ENCODE peak calls at places on chromosomes 2 and 18, in four cellular contexts. One of them, this sample, is unnamed.
A peak's percentile ranks its signal among the peaks of the same experiment; 100 is the strongest.

GRCh38 chr18:43651067-43651466 is 373.8 kb upstream of the SYT4 start:
- DNase-seq in erythroblast: no peak
- DNase-seq in heart left ventricle: no peak
- DNase-seq in transverse colon: no peak
- DNase-seq in this sample: no peak

GRCh38 chr2:46601328-46601963 is 122.1 kb downstream of the TMEM247 start:
- DNase-seq in transverse colon: no peak
- DNase-seq in heart left ventricle: no peak
- DNase-seq in erythroblast: no peak
- DNase-seq in this sample: no peak

GRCh38 chr2:97644023-97644717 is 1.7 kb upstream of the COX5B start:
- DNase-seq in heart left ventricle: no peak
- DNase-seq in transverse colon: no peak
- DNase-seq in erythroblast: no peak
- DNase-seq in this sample: no peak

GRCh38 chr2:190682168-190682567 is 33.3 kb downstream of the NAB1 start:
- DNase-seq in transverse colon: no peak
- DNase-seq in erythroblast: no peak
- DNase-seq in heart left ventricle: no peak
- DNase-seq in this sample: no peak

GRCh38 chr2:195480121-195480520 is 176.9 kb upstream of the SLC39A10 start:
- DNase-seq in erythroblast: no peak
- DNase-seq in heart left ventricle: no peak
- DNase-seq in transverse colon: no peak
- DNase-seq in this sample: no peak

GRCh38 chr2:43221660-43222471 is 4.5 kb downstream of the ZFP36L2 start:
- DNase-seq in erythroblast: peak; percentile 88
- DNase-seq in transverse colon: peak; percentile 90
- DNase-seq in heart left ventricle: peak; percentile 91
- DNase-seq in this sample: peak; percentile 89

GRCh38 chr2:443754-444153 is 155.9 kb upstream of the ALKAL2 start:
- DNase-seq in heart left ventricle: no peak
- DNase-seq in erythroblast: no peak
- DNase-seq in transverse colon: no peak
- DNase-seq in this sample: no peak

GRCh38 chr2:31247671-31248070 is 13.7 kb downstream of the EHD3 start:
- DNase-seq in erythroblast: no peak
- DNase-seq in heart left ventricle: no peak
- DNase-seq in transverse colon: no peak
- DNase-seq in this sample: no peak

GRCh38 chr2:159797468-159798375 is at the start of gene CD302:
- DNase-seq in transverse colon: peak; percentile 65
- DNase-seq in heart left ventricle: peak; percentile 90
- DNase-seq in erythroblast: peak; percentile 67
- DNase-seq in this sample: peak; percentile 62

GRCh38 chr2:213848631-213849030 is 562.2 kb upstream of the VWC2L start:
- DNase-seq in heart left ventricle: no peak
- DNase-seq in erythroblast: no peak
- DNase-seq in transverse colon: no peak
- DNase-seq in this sample: no peak

GRCh38 chr2:196274387-196274809 is 103.0 kb upstream of the STK17B start:
- DNase-seq in heart left ventricle: no peak
- DNase-seq in transverse colon: peak; percentile 36
- DNase-seq in erythroblast: no peak
- DNase-seq in this sample: no peak

GRCh38 chr2:177599072-177599688 is 206.6 kb downstream of the AGPS start:
- DNase-seq in erythroblast: no peak
- DNase-seq in heart left ventricle: no peak
- DNase-seq in transverse colon: no peak
- DNase-seq in this sample: no peak

GRCh38 chr2:11532434-11533055 is 1.3 kb upstream of the GREB1 start:
- DNase-seq in heart left ventricle: no peak
- DNase-seq in erythroblast: no peak
- DNase-seq in transverse colon: no peak
- DNase-seq in this sample: no peak

GRCh38 chr2:120892967-120893667 is 157.4 kb downstream of the GLI2 start:
- DNase-seq in heart left ventricle: no peak
- DNase-seq in transverse colon: no peak
- DNase-seq in erythroblast: no peak
- DNase-seq in this sample: no peak

GRCh38 chr18:59354731-59355130 is 4.3 kb downstream of the LMAN1 start:
- DNase-seq in erythroblast: no peak
- DNase-seq in heart left ventricle: no peak
- DNase-seq in transverse colon: no peak
- DNase-seq in this sample: no peak

GRCh38 chr2:47313141-47313691 is 89.7 kb upstream of the MSH2 start:
- DNase-seq in erythroblast: no peak
- DNase-seq in heart left ventricle: no peak
- DNase-seq in transverse colon: peak; percentile 73
- DNase-seq in this sample: no peak

GRCh38 chr18:79678665-79679551 is 695 bp upstream of the CTDP1 start:
- DNase-seq in transverse colon: peak; percentile 99
- DNase-seq in erythroblast: peak; percentile 100
- DNase-seq in heart left ventricle: peak; percentile 99
- DNase-seq in this sample: peak; percentile 96

GRCh38 chr18:79677840-79678239 is 1.8 kb upstream of the CTDP1 start:
- DNase-seq in transverse colon: no peak
- DNase-seq in heart left ventricle: no peak
- DNase-seq in erythroblast: no peak
- DNase-seq in this sample: no peak

GRCh38 chr18:79680891-79681339 is 1.3 kb downstream of the CTDP1 start:
- DNase-seq in erythroblast: no peak
- DNase-seq in heart left ventricle: no peak
- DNase-seq in transverse colon: peak; percentile 23
- DNase-seq in this sample: no peak

GRCh38 chr18:79680100-79680879 is 687 bp downstream of the CTDP1 start:
- DNase-seq in transverse colon: peak; percentile 61
- DNase-seq in erythroblast: peak; percentile 86
- DNase-seq in heart left ventricle: peak; percentile 71
- DNase-seq in this sample: peak; percentile 36

DNA sequence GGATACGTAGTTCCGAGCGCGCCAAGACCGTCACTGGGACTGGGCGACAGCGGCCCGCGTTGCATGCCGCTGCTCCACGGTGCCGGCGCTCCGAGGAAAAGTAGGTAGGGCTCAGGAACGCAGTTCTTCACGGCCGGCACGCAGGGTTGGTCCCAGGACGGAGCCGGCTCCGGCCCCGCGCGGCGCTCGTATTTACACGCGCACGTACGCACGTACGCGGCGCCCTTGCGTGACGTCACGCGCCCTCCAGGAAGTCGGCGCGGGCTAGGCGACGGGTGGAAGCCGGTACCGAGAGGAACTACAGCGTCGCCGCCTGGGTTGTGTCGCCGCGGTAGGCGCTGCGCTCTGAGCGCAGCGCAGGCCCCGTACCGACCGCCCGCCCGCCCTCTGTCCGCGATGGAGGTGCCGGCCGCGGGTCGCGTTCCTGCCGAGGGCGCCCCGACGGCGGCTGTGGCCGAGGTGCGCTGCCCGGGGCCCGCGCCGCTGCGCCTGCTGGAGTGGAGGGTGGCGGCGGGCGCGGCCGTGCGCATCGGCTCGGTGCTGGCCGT is at the start of gene CTDP1:
- DNase-seq in heart left ventricle: peak; percentile 95
- DNase-seq in transverse colon: peak; percentile 91
- DNase-seq in erythroblast: peak; percentile 99
- DNase-seq in this sample: peak; percentile 89
- TF ChIP-seq POLR2A in heart left ventricle: no peak
- TF ChIP-seq POLR2A in transverse colon: peak; percentile 78
- TF ChIP-seq POLR2A in erythroblast: peak; percentile 36
- TF ChIP-seq POLR2A in this sample: no peak

GRCh38 chr2:28389399-28390240 is 3.0 kb upstream of the FOSL2 start:
- DNase-seq in erythroblast: no peak
- DNase-seq in transverse colon: no peak
- DNase-seq in heart left ventricle: no peak
- DNase-seq in this sample: no peak

GRCh38 chr2:28391564-28392296 is 928 bp upstream of the FOSL2 start:
- DNase-seq in heart left ventricle: peak; percentile 95
- DNase-seq in transverse colon: peak; percentile 98
- DNase-seq in erythroblast: peak; percentile 81
- DNase-seq in this sample: peak; percentile 94

GRCh38 chr2:28390857-28391563 is 1.6 kb upstream of the FOSL2 start:
- DNase-seq in transverse colon: peak; percentile 88
- DNase-seq in heart left ventricle: peak; percentile 92
- DNase-seq in erythroblast: peak; percentile 59
- DNase-seq in this sample: peak; percentile 82

GRCh38 chr2:28392297-28393114 is at the start of gene FOSL2:
- DNase-seq in transverse colon: peak; percentile 97
- DNase-seq in erythroblast: peak; percentile 94
- DNase-seq in heart left ventricle: peak; percentile 97
- DNase-seq in this sample: peak; percentile 93

DNA sequence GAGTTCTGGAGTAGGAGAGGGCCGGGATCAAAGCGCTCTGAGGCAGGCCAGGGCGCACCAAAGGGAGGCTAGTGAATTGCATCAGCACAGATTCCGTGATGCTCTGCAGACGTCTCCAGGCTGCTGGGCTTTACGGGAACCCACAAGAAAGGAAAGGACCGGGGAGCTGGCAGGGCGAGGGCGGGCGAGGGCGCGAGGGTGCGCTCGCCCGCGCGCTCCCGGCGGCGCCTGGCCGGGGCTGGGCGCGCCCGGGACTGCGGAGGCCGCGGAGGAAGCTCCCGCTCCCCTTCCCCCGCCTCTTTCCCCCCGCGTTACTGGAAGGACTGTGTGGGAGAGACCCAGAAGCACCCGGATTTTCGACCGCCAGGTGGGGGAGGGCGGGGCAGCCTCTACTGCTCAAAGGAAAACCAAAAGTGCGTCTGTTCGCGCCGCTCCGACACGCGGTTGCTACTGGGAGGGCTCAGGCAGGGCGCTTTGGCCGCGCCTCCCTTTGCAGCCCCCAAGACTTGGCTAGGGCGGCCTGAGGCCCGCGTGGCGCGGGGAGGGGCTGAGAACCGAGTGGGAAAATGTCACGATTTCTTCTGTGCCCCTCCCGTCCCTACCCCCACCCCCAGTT is 2.3 kb upstream of the FOSL2 start:
- DNase-seq in heart left ventricle: peak; percentile 91
- DNase-seq in transverse colon: peak; percentile 90
- DNase-seq in erythroblast: peak; percentile 67
- DNase-seq in this sample: peak; percentile 81
- TF ChIP-seq POLR2A in heart left ventricle: peak; percentile 39
- TF ChIP-seq POLR2A in transverse colon: no peak
- TF ChIP-seq POLR2A in erythroblast: peak; percentile 64
- TF ChIP-seq POLR2A in this sample: peak; percentile 67

DNA sequence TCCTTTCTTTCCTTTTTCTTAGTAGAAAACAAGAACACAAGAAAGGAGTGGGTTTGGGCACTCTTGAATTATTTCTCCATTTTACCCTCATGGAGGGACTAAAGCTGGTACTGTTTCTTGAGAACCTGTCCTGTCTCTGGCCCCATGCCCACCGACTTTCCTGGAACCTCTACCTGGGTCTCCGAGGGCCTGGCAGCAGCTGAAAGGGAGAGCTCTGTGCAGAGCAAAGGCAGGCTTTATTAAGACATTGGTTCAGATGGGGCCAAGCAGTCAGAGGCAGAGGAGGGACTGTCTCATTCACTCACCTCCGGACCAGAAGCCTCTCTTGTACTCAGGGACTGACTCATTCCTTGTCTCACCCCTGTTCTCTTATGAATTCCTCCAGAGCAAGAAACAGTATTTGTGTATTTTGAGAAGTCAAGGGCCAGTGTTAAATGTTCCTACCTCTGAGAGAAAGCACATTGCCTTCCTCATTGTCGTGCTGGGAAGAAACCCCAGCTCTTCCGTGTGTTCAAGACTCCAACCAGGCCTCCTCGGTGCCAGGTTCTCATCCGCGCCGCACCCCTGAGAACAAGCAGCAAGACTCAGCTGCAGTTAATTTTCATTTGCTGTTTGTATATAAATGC is 201.9 kb upstream of the NT5C1B start:
- DNase-seq in transverse colon: no peak
- DNase-seq in erythroblast: no peak
- DNase-seq in heart left ventricle: no peak
- DNase-seq in this sample: no peak
- TF ChIP-seq POLR2A in transverse colon: no peak
- TF ChIP-seq POLR2A in erythroblast: no peak
- TF ChIP-seq POLR2A in heart left ventricle: no peak
- TF ChIP-seq POLR2A in this sample: no peak

GRCh38 chr2:126656311-126657145 is 570 bp downstream of the GYPC start:
- DNase-seq in heart left ventricle: peak; percentile 84
- DNase-seq in transverse colon: peak; percentile 35
- DNase-seq in erythroblast: peak; percentile 66
- DNase-seq in this sample: peak; percentile 17
- TF ChIP-seq POLR2A in heart left ventricle: no peak
- TF ChIP-seq POLR2A in transverse colon: peak; percentile 3
- TF ChIP-seq POLR2A in erythroblast: peak; percentile 32
- TF ChIP-seq POLR2A in this sample: no peak

GRCh38 chr2:223957092-223957851 is at the start of gene MRPL44:
- DNase-seq in erythroblast: peak; percentile 95
- DNase-seq in heart left ventricle: peak; percentile 99
- DNase-seq in transverse colon: peak; percentile 98
- DNase-seq in this sample: peak; percentile 97
- TF ChIP-seq POLR2A in erythroblast: peak; percentile 83
- TF ChIP-seq POLR2A in heart left ventricle: peak; percentile 73
- TF ChIP-seq POLR2A in transverse colon: peak; percentile 54
- TF ChIP-seq POLR2A in this sample: peak; percentile 21

GRCh38 chr2:86295071-86295470 is 42.4 kb downstream of the REEP1 start:
- DNase-seq in transverse colon: peak; percentile 72
- DNase-seq in heart left ventricle: no peak
- DNase-seq in erythroblast: no peak
- DNase-seq in this sample: no peak

GRCh38 chr2:86290596-86291327 is 46.7 kb downstream of the REEP1 start:
- DNase-seq in transverse colon: no peak
- DNase-seq in heart left ventricle: no peak
- DNase-seq in erythroblast: no peak
- DNase-seq in this sample: no peak

GRCh38 chr2:86291328-86291662 is 46.1 kb downstream of the REEP1 start:
- DNase-seq in erythroblast: no peak
- DNase-seq in heart left ventricle: no peak
- DNase-seq in transverse colon: no peak
- DNase-seq in this sample: no peak

GRCh38 chr2:86292571-86293515 is 44.6 kb downstream of the REEP1 start:
- DNase-seq in heart left ventricle: no peak
- DNase-seq in erythroblast: no peak
- DNase-seq in transverse colon: no peak
- DNase-seq in this sample: no peak

DNA sequence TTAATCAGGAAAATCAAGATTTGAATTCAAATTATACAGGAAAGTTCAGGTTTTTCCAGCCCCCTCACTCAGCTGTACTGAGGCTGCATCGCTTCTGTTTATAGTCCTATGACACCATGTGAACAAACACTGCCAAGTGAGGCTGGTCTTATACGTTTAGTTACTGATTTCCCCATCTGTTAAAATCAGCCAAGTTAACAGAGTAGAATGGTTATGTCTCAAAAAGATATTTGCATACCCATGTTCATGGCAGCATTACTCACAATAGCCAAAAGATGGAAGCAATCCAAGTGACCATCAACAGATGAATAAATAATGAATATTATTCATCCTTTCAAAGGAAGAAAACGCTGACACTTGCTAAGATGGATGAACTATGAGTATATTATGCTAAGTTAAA is 43.8 kb downstream of the REEP1 start:
- DNase-seq in heart left ventricle: no peak
- DNase-seq in erythroblast: no peak
- DNase-seq in transverse colon: no peak
- DNase-seq in this sample: no peak
- TF ChIP-seq POLR2A in heart left ventricle: no peak
- TF ChIP-seq POLR2A in erythroblast: no peak
- TF ChIP-seq POLR2A in transverse colon: no peak
- TF ChIP-seq POLR2A in this sample: no peak